ENCODE peak calls at places on chromosomes 1 and 21, in seven cellular contexts. Y, S, I, J, V, F and O are unnamed samples. For H3K4me1, the result is how much of the 10 kb centered on the place peaks cover.

GRCh38 chr21:25507522-25507921 is 99.8 kb downstream of the MRPL39 start:
- DNase-seq in Y (no peak), S (no peak), I (no peak), J (no peak), V (no peak), F (no peak), O (no peak)

GRCh38 chr1:78441921-78442320 is 48.9 kb upstream of the PTGFR start:
- DNase-seq in Y (no peak), S (no peak), I (no peak), J (no peak), V (no peak), F (no peak), O (no peak)

GRCh38 chr1:81165963-81166362 is 634.8 kb upstream of the ADGRL2 start:
- DNase-seq in Y (no peak), S (no peak), I (no peak), J (no peak), V (no peak), F (no peak), O (no peak)

GRCh38 chr1:162908780-162909179 is 47.8 kb upstream of the CCDC190 start:
- DNase-seq in Y (no peak), S (no peak), I (peak), J (no peak), V (no peak), F (no peak), O (no peak)

GRCh38 chr1:226026833-226027232 is 27.7 kb upstream of the SDE2 start:
- DNase-seq in Y (no peak), S (no peak), I (no peak), J (no peak), V (no peak), F (no peak), O (no peak)

GRCh38 chr1:223007250-223007649 is 135.8 kb downstream of the TLR5 start:
- DNase-seq in Y (no peak), S (no peak), I (no peak), J (no peak), V (no peak), F (no peak), O (no peak)

GRCh38 chr1:231172411-231172810 is 10.6 kb downstream of the TRIM67 start:
- DNase-seq in Y (no peak), S (no peak), I (no peak), J (no peak), V (no peak), F (peak), O (no peak)

GRCh38 chr1:13651279-13651678 is 48.7 kb upstream of the PRDM2 start:
- DNase-seq in Y (no peak), S (no peak), I (peak), J (no peak), V (no peak), F (no peak), O (no peak)

GRCh38 chr1:185348296-185348695 is 31.3 kb upstream of the IVNS1ABP start:
- DNase-seq in Y (no peak), S (no peak), I (no peak), J (no peak), V (no peak), F (no peak), O (no peak)

GRCh38 chr21:45823100-45823681 is 158.4 kb upstream of the COL6A1 start:
- DNase-seq in Y (peak), S (no peak), I (no peak), J (no peak), V (no peak), F (no peak), O (peak)

GRCh38 chr1:20110679-20111078 is 8.7 kb downstream of the PLA2G2D start:
- DNase-seq in Y (peak), S (no peak), I (peak), J (no peak), V (no peak), F (peak), O (no peak)

GRCh38 chr1:19089524-19089923 is 120.5 kb downstream of the UBR4 start:
- DNase-seq in Y (no peak), S (no peak), I (no peak), J (no peak), V (no peak), F (no peak), O (no peak)

GRCh38 chr1:81126989-81127571 is 673.7 kb upstream of the ADGRL2 start:
- DNase-seq in Y (no peak), S (no peak), I (no peak), J (no peak), V (no peak), F (no peak), O (no peak)

GRCh38 chr1:151867321-151867720 is 13.8 kb upstream of the THEM5 start:
- DNase-seq in Y (no peak), S (no peak), I (peak), J (no peak), V (no peak), F (no peak), O (no peak)

GRCh38 chr1:225454067-225454618 is 26.3 kb upstream of the LBR start:
- DNase-seq in Y (no peak), S (no peak), I (no peak), J (peak), V (no peak), F (no peak), O (no peak)

GRCh38 chr1:1208713-1209433 is 2.5 kb upstream of the TNFRSF18 start:
- DNase-seq in Y (no peak), S (peak), I (peak), J (no peak), V (no peak), F (peak), O (no peak)

GRCh38 chr1:16189921-16190499 is 22.4 kb downstream of the ARHGEF19 start:
- DNase-seq in Y (no peak), S (no peak), I (no peak), J (no peak), V (no peak), F (peak), O (no peak)

GRCh38 chr1:41807390-41807789 is 111.3 kb downstream of the HIVEP3 start:
- DNase-seq in Y (no peak), S (no peak), I (no peak), J (no peak), V (no peak), F (peak), O (no peak)

GRCh38 chr1:201016211-201016651 is 7.3 kb downstream of the KIF21B start:
- DNase-seq in Y (no peak), S (no peak), I (peak), J (peak), V (no peak), F (peak), O (no peak)

GRCh38 chr1:202274611-202275010 is 67.1 kb downstream of the UBE2T start:
- DNase-seq in Y (peak), S (peak), I (peak), J (peak), V (peak), F (peak), O (no peak)

GRCh38 chr1:34057347-34057746 is 107.7 kb downstream of the CSMD2 start:
- DNase-seq in Y (no peak), S (no peak), I (no peak), J (peak), V (no peak), F (peak), O (no peak)

GRCh38 chr1:98967122-98967521 is 37.5 kb downstream of the PLPPR5 start:
- DNase-seq in Y (no peak), S (no peak), I (no peak), J (no peak), V (no peak), F (no peak), O (no peak)

GRCh38 chr1:42177551-42177981 is 13.0 kb upstream of the GUCA2A start:
- DNase-seq in Y (peak), S (no peak), I (peak), J (peak), V (no peak), F (peak), O (no peak)

GRCh38 chr21:28805885-28806284 is 186.8 kb downstream of the LTN1 start:
- DNase-seq in Y (peak), S (no peak), I (peak), J (no peak), V (no peak), F (no peak), O (no peak)

GRCh38 chr1:30314591-30314990 is 408.8 kb downstream of the MATN1 start:
- DNase-seq in Y (no peak), S (no peak), I (no peak), J (no peak), V (no peak), F (no peak), O (peak)

GRCh38 chr1:53071167-53071865 is 9.3 kb downstream of the PODN start:
- DNase-seq in Y (no peak), S (no peak), I (no peak), J (peak), V (peak), F (peak), O (no peak)

GRCh38 chr1:40143891-40144575 is 17.2 kb upstream of the RLF start:
- DNase-seq in Y (peak), S (peak), I (peak), J (peak), V (no peak), F (peak), O (no peak)

GRCh38 chr1:91783423-91784162 is 102.4 kb downstream of the TGFBR3 start:
- DNase-seq in Y (peak), S (no peak), I (peak), J (no peak), V (no peak), F (no peak), O (no peak)

GRCh38 chr1:14102180-14102579 is 402.2 kb downstream of the PRDM2 start:
- DNase-seq in Y (no peak), S (no peak), I (no peak), J (no peak), V (no peak), F (no peak), O (no peak)

GRCh38 chr1:153627797-153628626 is at the start of gene S100A1:
- DNase-seq in Y (no peak), S (no peak), I (no peak), J (peak), V (no peak), F (peak), O (no peak)

GRCh38 chr1:21468597-21468996 is 28.7 kb downstream of the NBPF3 start:
- DNase-seq in Y (no peak), S (no peak), I (peak), J (peak), V (no peak), F (no peak), O (no peak)

GRCh38 chr1:80639777-80640533 is 1160.8 kb upstream of the ADGRL2 start:
- DNase-seq in Y (no peak), S (no peak), I (no peak), J (no peak), V (no peak), F (no peak), O (no peak)

GRCh38 chr1:218886472-218886871 is 287.2 kb upstream of the LYPLAL1 start:
- DNase-seq in Y (peak), S (no peak), I (peak), J (no peak), V (no peak), F (peak), O (no peak)

GRCh38 chr1:234368320-234369032 is 4.8 kb upstream of the COA6 start:
- DNase-seq in Y (no peak), S (no peak), I (no peak), J (no peak), V (no peak), F (no peak), O (no peak)

GRCh38 chr1:209670441-209671082 is 4.7 kb upstream of the G0S2 start:
- DNase-seq in Y (no peak), S (no peak), I (no peak), J (no peak), V (no peak), F (no peak), O (no peak)

GRCh38 chr1:202157945-202158344 is 2.5 kb downstream of the PTPN7 start:
- DNase-seq in Y (no peak), S (no peak), I (no peak), J (no peak), V (no peak), F (no peak), O (no peak)

GRCh38 chr1:232477728-232478127 is 152.2 kb downstream of the SIPA1L2 start:
- DNase-seq in Y (no peak), S (no peak), I (peak), J (no peak), V (no peak), F (no peak), O (no peak)

GRCh38 chr1:28249013-28249870 is 10.1 kb upstream of the SESN2 start:
- DNase-seq in Y (no peak), S (peak), I (peak), J (no peak), V (no peak), F (peak), O (no peak)
- H3K4me3 ChIP-seq in Y (no peak), S (no peak), I (no peak), J (peak), V (peak), F (no peak), O (no peak)

GRCh38 chr1:89908294-89908992 is 86.5 kb upstream of the ZNF326 start:
- DNase-seq in Y (no peak), S (no peak), I (no peak), J (no peak), V (no peak), F (peak), O (peak)

GRCh38 chr1:89910268-89910667 is 84.6 kb upstream of the ZNF326 start:
- DNase-seq in Y (no peak), S (no peak), I (no peak), J (no peak), V (no peak), F (no peak), O (no peak)

GRCh38 chr1:89910780-89911179 is 84.1 kb upstream of the ZNF326 start:
- DNase-seq in Y (no peak), S (no peak), I (peak), J (peak), V (no peak), F (no peak), O (no peak)

GRCh38 chr1:89907669-89908293 is 86.9 kb downstream of the LRRC8D start:
- DNase-seq in Y (no peak), S (no peak), I (peak), J (no peak), V (no peak), F (no peak), O (no peak)

GRCh38 chr1:89908993-89909436 is 85.9 kb upstream of the ZNF326 start:
- DNase-seq in Y (no peak), S (no peak), I (peak), J (no peak), V (no peak), F (no peak), O (peak)
- H3K4me1 ChIP-seq in Y (under half), S (under half), I (under half), J (under half), V (under half), F (under half), O (under half)

DNA sequence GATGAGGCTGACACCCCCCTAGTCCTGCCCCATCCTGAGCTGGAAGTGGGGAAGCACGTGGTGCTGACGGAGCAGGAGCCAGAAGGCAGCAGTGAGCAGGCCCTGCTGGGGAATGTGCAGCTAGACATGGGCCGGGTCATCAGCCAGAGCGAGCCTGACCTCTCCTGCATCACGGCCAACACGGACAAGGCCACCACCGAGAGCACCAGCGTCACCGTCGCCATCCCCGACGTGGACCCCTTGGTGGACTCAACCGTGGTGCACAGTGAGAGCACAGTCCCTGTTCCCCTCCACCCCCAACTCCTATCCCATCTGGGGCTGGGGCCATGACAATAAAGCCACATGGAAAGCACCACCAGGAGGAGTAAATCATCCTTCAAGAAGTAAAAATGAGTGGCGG is 250.2 kb downstream of the CACNA1E start:
- DNase-seq in Y (no peak), S (no peak), I (no peak), J (no peak), V (no peak), F (no peak), O (no peak)
- H3K4me3 ChIP-seq in Y (no peak), S (no peak), I (no peak), J (no peak), V (no peak), F (no peak), O (no peak)

DNA sequence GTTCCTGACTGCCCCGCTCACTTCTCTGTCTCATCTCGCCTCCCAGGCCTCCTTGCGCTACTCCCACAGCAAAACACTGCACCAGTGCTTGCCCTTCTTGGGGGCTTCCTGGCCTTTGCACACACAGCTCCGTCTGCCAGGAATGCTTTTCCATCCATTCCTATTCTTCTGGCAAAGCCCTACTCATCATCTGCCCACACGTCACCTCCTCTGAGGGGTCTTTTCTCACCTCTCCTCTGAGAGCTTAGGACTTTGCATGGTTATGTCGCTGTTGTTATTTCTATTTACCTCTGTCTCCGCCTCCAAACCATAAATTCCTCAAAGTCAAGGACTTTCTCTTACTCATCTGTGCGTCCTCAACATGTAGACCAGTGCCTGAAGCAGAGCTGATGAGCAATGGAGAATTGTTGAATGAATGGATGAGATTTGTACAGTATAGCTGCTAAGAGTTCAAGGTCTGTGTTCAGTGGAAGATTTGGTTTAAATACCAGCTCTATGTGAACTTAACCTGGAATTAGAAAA is 26.4 kb upstream of the BTG2 start:
- DNase-seq in Y (no peak), S (no peak), I (no peak), J (no peak), V (no peak), F (no peak), O (no peak)
- H3K4me1 ChIP-seq in Y (under half), S (under half), I (half or more), J (under half), V (half or more), F (under half), O (half or more)

GRCh38 chr1:221910222-221910621 is 168.3 kb upstream of the DUSP10 start:
- DNase-seq in Y (no peak), S (no peak), I (no peak), J (no peak), V (no peak), F (no peak), O (no peak)

GRCh38 chr1:221912230-221912629 is 170.3 kb upstream of the DUSP10 start:
- DNase-seq in Y (no peak), S (no peak), I (no peak), J (no peak), V (no peak), F (no peak), O (no peak)

GRCh38 chr1:221911714-221912113 is 169.8 kb upstream of the DUSP10 start:
- DNase-seq in Y (no peak), S (no peak), I (no peak), J (no peak), V (no peak), F (no peak), O (no peak)

GRCh38 chr1:221915764-221916163 is 173.9 kb upstream of the DUSP10 start:
- DNase-seq in Y (no peak), S (no peak), I (no peak), J (no peak), V (no peak), F (no peak), O (no peak)

GRCh38 chr1:221913351-221913750 is 171.5 kb upstream of the DUSP10 start:
- DNase-seq in Y (no peak), S (no peak), I (no peak), J (no peak), V (no peak), F (no peak), O (no peak)
- H3K4me3 ChIP-seq in Y (no peak), S (no peak), I (no peak), J (no peak), V (no peak), F (no peak), O (no peak)

GRCh38 chr1:165858364-165858823 is 31.0 kb downstream of the UCK2 start:
- DNase-seq in Y (no peak), S (no peak), I (no peak), J (no peak), V (no peak), F (no peak), O (no peak)
- H3K4me1 ChIP-seq in Y (under half), S (half or more), I (under half), J (under half), V (under half), F (under half), O (under half)

DNA sequence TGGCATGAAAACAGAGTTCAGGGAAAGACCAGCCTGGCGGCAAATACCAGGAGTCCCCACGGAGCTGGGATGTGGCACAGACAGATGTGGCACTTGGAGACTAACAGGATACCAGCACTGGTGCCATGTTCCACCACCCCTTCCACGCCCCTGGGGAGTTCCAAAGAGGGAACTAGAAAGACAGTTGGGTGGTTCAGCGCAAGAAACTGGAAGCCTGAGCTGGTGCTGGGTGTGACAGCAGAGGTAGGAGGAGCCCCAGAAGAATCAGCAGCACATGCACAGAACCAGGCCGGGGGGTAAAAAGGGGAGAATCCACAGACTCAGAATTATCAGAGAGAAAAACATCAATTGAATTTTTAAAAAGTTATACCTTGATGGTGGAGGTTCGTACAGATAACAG is 22.4 kb downstream of the DDX20 start:
- DNase-seq in Y (no peak), S (no peak), I (no peak), J (no peak), V (no peak), F (no peak), O (no peak)
- H3K4me3 ChIP-seq in Y (no peak), S (no peak), I (no peak), J (no peak), V (no peak), F (no peak), O (no peak)